ENCODE peak calls at places on chromosomes 2 and 18, in nine cellular contexts. J, U, A, H, K, S, V, B and Q are unnamed samples.

GRCh38 chr2:24831216-24831615 is 38.0 kb downstream of the CENPO start:
- DNase-seq in J (no peak), U (peak; percentile 28), A (no peak), H (no peak), K (no peak), S (no peak), V (no peak), B (no peak), Q (no peak)

GRCh38 chr2:28108143-28108542 is 217.6 kb downstream of the BABAM2 start:
- DNase-seq in J (no peak), U (no peak), A (no peak), H (no peak), K (no peak), S (no peak), V (no peak), B (no peak), Q (no peak)

GRCh38 chr18:51030537-51031258 is 685 bp downstream of the SMAD4 start:
- DNase-seq in J (peak; percentile 79), U (peak; percentile 89), A (peak; percentile 70), H (peak; percentile 18), K (no peak), S (no peak), V (peak; percentile 26), B (peak; percentile 61), Q (peak; percentile 66)

GRCh38 chr2:193943406-193943960 is 1713.5 kb upstream of the SLC39A10 start:
- DNase-seq in J (no peak), U (no peak), A (no peak), H (no peak), K (no peak), S (no peak), V (no peak), B (no peak), Q (no peak)

GRCh38 chr18:47775961-47776360 is 154.5 kb downstream of the SMAD2 start:
- DNase-seq in J (no peak), U (no peak), A (no peak), H (no peak), K (no peak), S (no peak), V (peak; percentile 21), B (no peak), Q (peak; percentile 29)

GRCh38 chr2:61419129-61419528 is 51.8 kb downstream of the USP34 start:
- DNase-seq in J (no peak), U (no peak), A (no peak), H (no peak), K (no peak), S (no peak), V (no peak), B (no peak), Q (peak; percentile 61)

GRCh38 chr2:236568068-236568921 is 1.3 kb upstream of the ACKR3 start:
- DNase-seq in J (peak; percentile 57), U (peak; percentile 82), A (no peak), H (no peak), K (no peak), S (no peak), V (no peak), B (peak; percentile 55), Q (peak; percentile 70)

GRCh38 chr2:232668805-232669444 is 28.2 kb upstream of the GIGYF2 start:
- DNase-seq in J (peak; percentile 66), U (no peak), A (peak; percentile 34), H (peak; percentile 25), K (no peak), S (no peak), V (no peak), B (no peak), Q (peak; percentile 5)

GRCh38 chr2:28563869-28564268 is 68.0 kb downstream of the PLB1 start:
- DNase-seq in J (no peak), U (no peak), A (no peak), H (no peak), K (no peak), S (no peak), V (no peak), B (no peak), Q (no peak)

GRCh38 chr18:40485318-40485717 is 1469.7 kb upstream of the PIK3C3 start:
- DNase-seq in J (no peak), U (no peak), A (no peak), H (peak; percentile 81), K (no peak), S (no peak), V (peak; percentile 82), B (no peak), Q (no peak)

GRCh38 chr2:72004201-72004915 is 143.3 kb downstream of the CYP26B1 start:
- DNase-seq in J (no peak), U (no peak), A (no peak), H (no peak), K (no peak), S (no peak), V (no peak), B (no peak), Q (no peak)

GRCh38 chr2:59774821-59775463 is 778.5 kb downstream of the BCL11A start:
- DNase-seq in J (no peak), U (no peak), A (no peak), H (no peak), K (no peak), S (no peak), V (no peak), B (no peak), Q (no peak)

GRCh38 chr2:72981516-72981915 is 64.2 kb downstream of the EMX1 start:
- DNase-seq in J (no peak), U (peak; percentile 38), A (no peak), H (no peak), K (no peak), S (no peak), V (no peak), B (no peak), Q (no peak)

DNA sequence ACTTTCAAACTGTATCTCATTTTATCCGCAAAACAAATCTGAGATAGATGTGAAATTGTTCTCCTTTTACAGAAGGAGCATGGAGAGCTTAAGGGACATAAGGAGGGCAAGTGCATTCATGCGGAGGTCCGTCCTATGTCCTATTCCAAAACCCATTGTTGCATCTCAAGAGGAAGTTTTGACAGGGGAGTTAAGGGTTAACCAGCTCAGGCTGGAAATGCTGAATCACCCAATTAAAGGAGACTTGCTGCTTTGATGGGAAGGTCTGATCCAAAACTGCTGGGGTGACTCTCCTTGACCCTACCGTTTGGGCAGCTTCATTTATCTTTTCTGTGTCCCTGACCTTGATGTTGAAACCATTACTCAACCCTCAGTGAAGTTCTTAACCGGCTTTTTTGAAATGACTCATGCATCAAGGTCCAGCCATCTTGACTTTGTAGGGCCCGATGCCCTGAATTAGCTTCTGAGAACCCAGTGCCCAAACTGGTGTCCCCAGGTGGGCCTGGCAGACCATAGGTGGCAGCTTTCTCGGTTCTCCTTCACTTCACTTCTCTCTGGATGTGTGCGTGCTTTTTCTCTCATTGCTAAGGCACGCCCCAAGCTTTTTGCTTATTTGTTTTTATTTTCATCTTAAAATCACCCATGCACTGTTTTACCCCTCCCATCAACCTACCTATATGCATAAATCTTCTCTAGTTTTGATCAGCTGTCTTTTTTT is 15.9 kb upstream of the TXNDC2 start:
- DNase-seq in J (peak; percentile 91), U (no peak), A (peak; percentile 98), H (peak; percentile 47), K (no peak), S (peak; percentile 30), V (peak; percentile 64), B (no peak), Q (peak; percentile 73)
- H3K4me3 ChIP-seq in J (no peak overlapping the region), U (no peak overlapping the region), A (no peak overlapping the region), H (no peak overlapping the region), K (no peak overlapping the region), S (no peak overlapping the region), V (no peak overlapping the region), B (no peak overlapping the region), Q (no peak overlapping the region)

DNA sequence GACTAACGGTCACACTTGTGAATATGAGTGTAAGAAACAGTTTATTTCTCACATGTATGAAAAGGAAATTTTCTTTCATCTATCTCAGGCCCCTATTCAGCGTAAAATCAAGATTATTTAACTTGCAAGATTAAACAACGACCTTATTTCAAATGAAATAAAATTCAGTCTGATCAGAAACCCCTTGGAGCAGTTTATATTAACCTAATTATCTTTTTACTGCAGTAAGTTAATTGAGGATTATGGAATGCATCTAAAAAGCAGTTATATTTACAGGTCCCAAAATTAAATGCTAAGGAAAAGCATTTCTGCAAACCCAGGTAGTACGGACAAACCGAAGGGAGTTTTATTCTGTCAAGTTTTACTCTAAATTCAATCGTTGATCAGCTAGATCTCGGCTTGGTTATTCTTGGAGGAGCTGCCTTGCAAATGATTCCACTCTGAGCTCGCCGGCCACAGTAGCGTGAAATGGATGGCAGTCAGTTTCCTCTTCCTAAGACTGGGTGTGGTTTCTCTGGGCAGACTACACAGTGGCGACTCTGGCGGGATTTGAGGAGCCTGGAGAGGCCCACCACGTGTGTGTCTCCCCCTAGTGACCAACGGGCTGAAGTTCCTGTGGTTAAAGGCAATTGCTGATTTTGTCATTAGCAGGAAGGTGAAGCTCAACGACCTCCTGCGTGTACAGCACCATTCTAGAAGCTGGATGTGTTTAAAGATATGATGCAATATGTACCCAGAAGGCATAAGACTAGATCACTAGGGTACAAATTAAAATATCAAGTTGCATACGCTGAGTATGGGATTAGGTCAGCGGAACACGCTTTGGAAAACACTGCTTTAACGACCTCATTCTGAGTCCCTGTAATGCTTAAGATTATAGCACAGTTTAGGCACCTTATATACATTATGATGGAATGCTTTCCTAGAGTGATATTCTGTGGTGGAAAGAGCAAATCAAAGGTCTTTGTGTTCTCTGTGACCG is 36.4 kb downstream of the PRKRA start:
- DNase-seq in J (peak; percentile 96), U (peak; percentile 95), A (peak; percentile 99), H (peak; percentile 91), K (peak; percentile 70), S (peak; percentile 90), V (peak; percentile 94), B (peak; percentile 89), Q (peak; percentile 97)
- TF ChIP-seq CTCF in J (peak; percentile 89), U (peak; percentile 79), A (peak; percentile 91), H (peak; percentile 96), K (peak; percentile 86), S (peak; percentile 97), V (peak; percentile 95), B (peak; percentile 85), Q (peak; percentile 92)

GRCh38 chr2:171227066-171227782 is 66.5 kb upstream of the TLK1 start:
- DNase-seq in J (no peak), U (no peak), A (no peak), H (no peak), K (no peak), S (no peak), V (peak; percentile 26), B (no peak), Q (no peak)
- H3K4me3 ChIP-seq in J (no peak overlapping the region), U (no peak overlapping the region), A (no peak overlapping the region), H (no peak overlapping the region), K (no peak overlapping the region), S (no peak overlapping the region), V (no peak overlapping the region), B (no peak overlapping the region), Q (no peak overlapping the region)

GRCh38 chr2:86372641-86373502 is 35.4 kb upstream of the REEP1 start:
- DNase-seq in J (peak; percentile 77), U (no peak), A (peak; percentile 49), H (peak; percentile 37), K (no peak), S (no peak), V (peak; percentile 42), B (no peak), Q (peak; percentile 35)

GRCh38 chr2:86378469-86378868 is 41.0 kb upstream of the REEP1 start:
- DNase-seq in J (no peak), U (no peak), A (no peak), H (no peak), K (no peak), S (no peak), V (no peak), B (no peak), Q (no peak)

GRCh38 chr2:86372133-86372532 is 34.7 kb upstream of the REEP1 start:
- DNase-seq in J (no peak), U (no peak), A (peak; percentile 25), H (no peak), K (no peak), S (no peak), V (no peak), B (no peak), Q (peak; percentile 55)

GRCh38 chr2:86371482-86372002 is 34.1 kb upstream of the REEP1 start:
- DNase-seq in J (no peak), U (no peak), A (no peak), H (no peak), K (no peak), S (no peak), V (no peak), B (no peak), Q (no peak)

GRCh38 chr2:86375623-86376022 is 38.2 kb upstream of the REEP1 start:
- DNase-seq in J (no peak), U (no peak), A (no peak), H (no peak), K (no peak), S (no peak), V (no peak), B (no peak), Q (no peak)
- TF ChIP-seq CTCF in J (no peak), U (no peak), A (no peak), H (no peak), K (no peak), S (no peak), V (no peak), B (no peak), Q (no peak)